ENCODE peak calls at places on chromosomes 5 and 9, in five cellular contexts. C is kidney, R is cardiac muscle cell, X is AG09309, T is hepatocyte. F is an unnamed sample.

GRCh38 chr5:36360311-36360710 is 58.6 kb upstream of the RANBP3L start:
- DNase-seq in C (no peak), R (no peak), X (no peak), T (no peak), F (no peak)

GRCh38 chr5:143078971-143079370 is 308.8 kb downstream of the ARHGAP26 start:
- DNase-seq in C (no peak), R (no peak), X (no peak), T (no peak), F (no peak)

GRCh38 chr5:6435356-6435755 is 13.3 kb upstream of the UBE2QL1 start:
- DNase-seq in C (no peak), R (peak), X (no peak), T (peak), F (peak)

GRCh38 chr9:35771943-35772342 is 17.9 kb upstream of the MSMP start:
- DNase-seq in C (no peak), R (peak), X (no peak), T (peak), F (no peak)

GRCh38 chr9:133236291-133237071 is 27.4 kb upstream of the OBP2B start:
- DNase-seq in C (peak), R (no peak), X (no peak), T (no peak), F (no peak)

GRCh38 chr5:107936532-107936931 is 265.8 kb upstream of the EFNA5 start:
- DNase-seq in C (no peak), R (no peak), X (no peak), T (no peak), F (no peak)

GRCh38 chr5:61275841-61276240 is 56.2 kb upstream of the ZSWIM6 start:
- DNase-seq in C (peak), R (peak), X (no peak), T (no peak), F (peak)

GRCh38 chr9:6243746-6244145 is 28.1 kb downstream of the IL33 start:
- DNase-seq in C (no peak), R (no peak), X (peak), T (peak), F (no peak)

GRCh38 chr5:96863114-96863513 is 13.2 kb upstream of the ERAP2 start:
- DNase-seq in C (no peak), R (no peak), X (no peak), T (no peak), F (no peak)

GRCh38 chr9:99300103-99300439 is 78.0 kb downstream of the SEC61B start:
- DNase-seq in C (no peak), R (no peak), X (no peak), T (no peak), F (no peak)

GRCh38 chr9:99300603-99301002 is 78.5 kb downstream of the SEC61B start:
- DNase-seq in C (no peak), R (no peak), X (no peak), T (no peak), F (no peak)

GRCh38 chr9:99296375-99296951 is 74.4 kb downstream of the SEC61B start:
- DNase-seq in C (peak), R (peak), X (no peak), T (no peak), F (no peak)

GRCh38 chr9:99298660-99299059 is 76.6 kb downstream of the SEC61B start:
- DNase-seq in C (no peak), R (no peak), X (no peak), T (no peak), F (no peak)

GRCh38 chr9:99299214-99300102 is 77.4 kb downstream of the SEC61B start:
- DNase-seq in C (no peak), R (peak), X (peak), T (peak), F (no peak)
- TF ChIP-seq CTCF in C (peak), R (no peak), X (peak), T (peak), F (no peak)

GRCh38 chr5:12704955-12705354 is 800.7 kb upstream of the CTNND2 start:
- DNase-seq in C (no peak), R (no peak), X (no peak), T (no peak), F (no peak)
- TF ChIP-seq CTCF in C (peak), R (no peak), X (no peak), T (peak), F (no peak)

GRCh38 chr5:39755452-39755851 is 330.7 kb upstream of the DAB2 start:
- DNase-seq in C (no peak), R (no peak), X (no peak), T (no peak), F (no peak)
- TF ChIP-seq CTCF in C (no peak), R (no peak), X (no peak), T (no peak), F (no peak)

GRCh38 chr9:135989157-135989556 is 28.0 kb upstream of the UBAC1 start:
- DNase-seq in C (no peak), R (no peak), X (no peak), T (no peak), F (no peak)

GRCh38 chr9:135987838-135988404 is 26.7 kb upstream of the UBAC1 start:
- DNase-seq in C (no peak), R (no peak), X (no peak), T (no peak), F (no peak)

GRCh38 chr9:135986605-135987004 is 25.4 kb upstream of the UBAC1 start:
- DNase-seq in C (no peak), R (no peak), X (no peak), T (no peak), F (no peak)

GRCh38 chr9:135989722-135990467 is 28.7 kb upstream of the UBAC1 start:
- DNase-seq in C (no peak), R (no peak), X (no peak), T (no peak), F (no peak)

GRCh38 chr9:135988493-135988892 is 27.3 kb upstream of the UBAC1 start:
- DNase-seq in C (no peak), R (no peak), X (no peak), T (no peak), F (no peak)
- TF ChIP-seq CTCF in C (no peak), R (no peak), X (no peak), T (no peak), F (no peak)

DNA sequence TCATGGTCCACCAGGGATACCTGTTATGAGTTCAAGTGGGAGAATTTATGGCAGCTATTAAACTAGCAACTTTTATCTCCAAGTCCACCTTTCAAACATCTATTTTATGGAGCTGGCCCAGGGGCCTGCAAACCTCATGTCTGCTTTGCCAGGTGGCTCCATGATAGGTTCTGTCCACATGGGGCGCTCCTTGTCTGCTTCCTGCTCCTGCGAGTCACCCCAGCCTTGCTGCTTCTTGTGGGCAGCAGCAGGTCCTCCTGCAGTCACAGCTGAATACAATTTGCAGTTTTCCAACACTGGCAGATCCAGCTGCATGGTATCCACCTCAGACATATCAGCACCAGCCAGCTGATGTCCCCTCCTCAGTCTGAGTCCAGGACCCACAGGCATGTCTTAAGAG is 39.6 kb upstream of the FRRS1L start:
- DNase-seq in C (no peak), R (no peak), X (no peak), T (peak), F (no peak)
- TF ChIP-seq CTCF in C (no peak), R (peak), X (no peak), T (no peak), F (no peak)

DNA sequence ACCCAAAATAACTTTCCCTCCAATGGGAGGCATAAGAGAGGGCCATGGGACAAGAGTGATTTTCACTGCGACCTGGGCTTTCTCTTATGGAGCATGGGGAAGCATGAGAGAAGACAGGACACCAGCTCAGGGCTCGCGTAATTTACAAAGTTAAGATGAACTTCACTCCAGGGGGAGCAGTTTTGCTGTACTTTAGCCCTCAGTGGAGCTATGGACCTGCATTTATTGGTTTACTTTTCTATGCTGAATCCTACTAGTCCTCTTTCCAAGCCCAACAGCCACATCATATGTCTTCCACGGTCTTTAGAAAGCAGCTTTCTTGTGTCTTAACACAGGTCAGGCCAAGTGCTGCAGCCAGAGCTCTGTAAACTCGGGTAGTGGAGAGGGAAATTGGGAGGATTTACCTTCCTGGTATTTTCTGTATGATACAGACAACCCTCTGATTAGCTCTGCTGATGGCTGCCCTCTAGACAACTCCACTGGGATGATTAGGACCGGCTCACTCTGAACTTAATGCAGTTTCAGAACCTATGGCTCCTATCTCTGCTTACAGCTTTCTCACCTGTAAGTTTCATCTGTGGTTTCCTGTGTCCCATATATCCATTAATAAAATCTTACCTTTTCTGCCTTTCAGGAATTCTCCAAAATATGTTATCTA is 581.0 kb upstream of the RORB start:
- DNase-seq in C (no peak), R (peak), X (no peak), T (peak), F (peak)
- TF ChIP-seq CTCF in C (no peak), R (peak), X (no peak), T (peak), F (no peak)

DNA sequence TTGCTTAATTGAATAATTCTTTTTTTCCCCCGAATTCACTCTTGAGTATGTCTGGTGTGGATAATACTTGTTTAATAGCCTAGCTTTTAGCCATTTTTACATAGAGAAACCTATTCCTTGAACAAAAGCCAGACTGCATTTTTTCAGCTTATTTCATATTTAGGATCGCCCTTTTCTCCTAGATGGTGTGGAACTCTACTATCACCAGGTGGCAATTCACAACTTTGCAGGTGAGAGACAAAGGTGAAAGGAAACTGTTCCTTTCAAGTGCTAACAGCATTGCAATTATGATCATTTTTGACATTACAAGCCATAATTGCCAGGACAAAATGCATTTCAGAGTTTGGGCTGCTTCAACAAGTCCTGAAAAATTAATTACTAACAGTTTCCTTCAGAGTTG is 57.4 kb upstream of the SH3GL2 start:
- DNase-seq in C (no peak), R (no peak), X (no peak), T (no peak), F (no peak)
- TF ChIP-seq CTCF in C (no peak), R (no peak), X (no peak), T (peak), F (no peak)

DNA sequence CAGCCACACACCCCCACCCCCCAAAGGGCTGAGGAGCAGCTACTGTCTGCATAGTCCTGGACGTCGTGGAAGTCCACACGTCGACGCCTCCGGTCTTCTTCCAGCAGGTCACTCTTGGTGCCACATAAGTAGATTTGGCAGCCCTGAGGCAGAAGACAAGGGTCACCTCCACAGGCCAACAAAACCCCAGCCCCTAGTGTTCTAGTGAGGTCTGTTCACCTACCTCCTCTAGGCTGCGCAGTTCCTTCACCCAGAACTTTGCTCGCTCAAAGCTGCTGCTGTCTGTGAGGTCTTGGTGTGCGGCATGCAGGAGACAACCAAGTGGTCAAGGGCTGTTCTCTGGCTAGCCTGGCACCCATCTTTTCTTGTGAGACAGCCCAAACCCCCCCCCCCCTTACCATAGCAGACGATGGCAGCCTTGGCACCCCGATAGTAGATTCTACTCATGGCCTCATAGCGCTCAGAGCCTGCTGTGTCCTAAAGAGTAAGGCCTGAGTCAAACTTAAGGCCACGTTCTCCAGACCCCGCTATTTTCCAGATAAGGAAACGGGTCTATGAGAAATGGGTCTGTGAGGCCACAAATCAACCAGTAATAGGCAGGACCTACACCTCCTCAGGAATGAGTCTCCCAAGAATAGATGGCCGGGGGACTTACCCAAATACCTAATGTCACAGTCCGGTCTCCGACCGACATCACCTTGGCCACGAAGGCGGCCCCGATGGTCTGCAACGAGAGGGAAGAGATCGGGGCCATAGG is 987 bp downstream of the RAB24 start:
- DNase-seq in C (no peak), R (peak), X (no peak), T (no peak), F (no peak)
- TF ChIP-seq CTCF in C (peak), R (peak), X (no peak), T (no peak), F (no peak)

GRCh38 chr9:85112933-85113418 is 443.4 kb downstream of the NTRK2 start:
- DNase-seq in C (no peak), R (no peak), X (no peak), T (peak), F (no peak)

GRCh38 chr9:85112376-85112775 is 442.8 kb downstream of the NTRK2 start:
- DNase-seq in C (no peak), R (no peak), X (no peak), T (no peak), F (no peak)

GRCh38 chr9:85108806-85109205 is 439.3 kb downstream of the NTRK2 start:
- DNase-seq in C (no peak), R (no peak), X (no peak), T (no peak), F (no peak)

DNA sequence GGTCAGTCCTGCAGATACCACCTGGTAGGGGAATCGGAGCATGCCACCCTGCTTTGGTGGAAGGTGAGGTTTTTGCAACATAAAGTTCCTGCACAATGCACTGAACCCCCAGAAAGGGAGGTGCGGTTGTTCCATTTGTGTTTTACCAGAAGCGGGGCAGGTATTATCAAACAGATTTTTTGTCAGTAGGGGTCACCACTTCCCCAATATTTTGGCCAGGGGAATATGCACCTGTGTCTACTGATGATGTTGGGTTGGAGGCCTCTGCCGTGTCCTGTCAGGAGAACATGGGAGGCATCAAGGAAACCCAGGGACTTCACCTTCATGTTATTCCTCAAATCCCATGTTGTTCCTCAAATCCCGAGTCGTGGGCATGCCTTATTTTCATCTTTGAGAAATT is 438.7 kb downstream of the NTRK2 start:
- DNase-seq in C (no peak), R (no peak), X (no peak), T (no peak), F (no peak)
- TF ChIP-seq CTCF in C (no peak), R (no peak), X (no peak), T (no peak), F (no peak)

DNA sequence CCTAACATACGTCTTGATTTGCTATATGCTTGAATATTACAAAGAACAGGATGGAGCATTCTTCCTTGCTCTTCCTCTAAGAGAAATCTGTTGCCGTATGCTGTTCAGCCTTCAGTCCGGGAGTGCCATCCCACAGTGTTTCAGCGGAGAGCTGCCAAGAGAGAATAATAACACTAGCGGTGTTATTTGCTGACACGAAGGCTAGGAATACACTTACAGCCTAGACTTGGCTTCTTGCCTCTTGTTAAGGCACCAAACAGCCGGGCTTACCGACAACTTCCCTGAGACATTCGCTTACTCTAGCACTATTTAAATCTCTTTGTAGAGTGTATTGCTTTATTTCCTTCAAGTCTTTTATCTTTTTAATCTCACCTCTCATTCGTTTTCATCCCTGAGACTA is 31.4 kb downstream of the KCTD16 start:
- DNase-seq in C (no peak), R (peak), X (no peak), T (no peak), F (no peak)
- TF ChIP-seq CTCF in C (no peak), R (no peak), X (no peak), T (no peak), F (no peak)

F was measured in endothelial cell.